ENCODE peak calls at places on chromosome 6, in nine cellular contexts. L, F, Y, H, W, Q, O, I and R are unnamed samples.

GRCh38 chr6:1311400-1312192 is at the start of gene FOXQ1:
- DNase-seq in L (peak), F (peak), Y (peak), H (peak), W (peak), Q (peak), O (peak), I (no peak), R (peak)

GRCh38 chr6:74899416-74899815 is 306.4 kb downstream of the COL12A1 start:
- DNase-seq in L (no peak), F (no peak), Y (peak), H (peak), W (no peak), Q (peak), O (no peak), I (no peak), R (no peak)

GRCh38 chr6:90369651-90370050 is 73.0 kb upstream of the BACH2 start:
- DNase-seq in L (no peak), F (no peak), Y (no peak), H (no peak), W (no peak), Q (peak), O (no peak), I (no peak), R (no peak)

GRCh38 chr6:72944660-72945059 is 280.6 kb downstream of the KHDC1L start:
- DNase-seq in L (no peak), F (no peak), Y (no peak), H (no peak), W (no peak), Q (no peak), O (no peak), I (no peak), R (no peak)

GRCh38 chr6:155936551-155936950 is 480.9 kb upstream of the NOX3 start:
- DNase-seq in L (no peak), F (no peak), Y (no peak), H (peak), W (no peak), Q (peak), O (no peak), I (no peak), R (no peak)

GRCh38 chr6:73565767-73566485 is 45.1 kb upstream of the EEF1A1 start:
- DNase-seq in L (no peak), F (no peak), Y (peak), H (no peak), W (peak), Q (peak), O (no peak), I (no peak), R (no peak)

GRCh38 chr6:23983691-23984090 is 142.3 kb upstream of the NRSN1 start:
- DNase-seq in L (no peak), F (no peak), Y (no peak), H (no peak), W (peak), Q (no peak), O (no peak), I (no peak), R (no peak)

GRCh38 chr6:89797317-89797716 is 22.3 kb downstream of the MDN1 start:
- DNase-seq in L (no peak), F (no peak), Y (no peak), H (no peak), W (no peak), Q (peak), O (no peak), I (peak), R (no peak)

GRCh38 chr6:84618836-84619235 is 145.6 kb downstream of the TBX18 start:
- DNase-seq in L (no peak), F (no peak), Y (peak), H (peak), W (peak), Q (peak), O (no peak), I (no peak), R (no peak)

GRCh38 chr6:44920952-44921491 is 407.1 kb upstream of the RUNX2 start:
- DNase-seq in L (no peak), F (no peak), Y (no peak), H (no peak), W (no peak), Q (peak), O (no peak), I (no peak), R (no peak)

GRCh38 chr6:44918893-44919292 is 409.2 kb upstream of the RUNX2 start:
- DNase-seq in L (no peak), F (no peak), Y (no peak), H (peak), W (no peak), Q (peak), O (no peak), I (no peak), R (no peak)

GRCh38 chr6:44925100-44925739 is 402.9 kb upstream of the RUNX2 start:
- DNase-seq in L (no peak), F (no peak), Y (peak), H (peak), W (no peak), Q (peak), O (peak), I (no peak), R (no peak)

GRCh38 chr6:44923416-44923815 is 404.7 kb upstream of the RUNX2 start:
- DNase-seq in L (no peak), F (no peak), Y (no peak), H (no peak), W (no peak), Q (no peak), O (no peak), I (no peak), R (no peak)

DNA sequence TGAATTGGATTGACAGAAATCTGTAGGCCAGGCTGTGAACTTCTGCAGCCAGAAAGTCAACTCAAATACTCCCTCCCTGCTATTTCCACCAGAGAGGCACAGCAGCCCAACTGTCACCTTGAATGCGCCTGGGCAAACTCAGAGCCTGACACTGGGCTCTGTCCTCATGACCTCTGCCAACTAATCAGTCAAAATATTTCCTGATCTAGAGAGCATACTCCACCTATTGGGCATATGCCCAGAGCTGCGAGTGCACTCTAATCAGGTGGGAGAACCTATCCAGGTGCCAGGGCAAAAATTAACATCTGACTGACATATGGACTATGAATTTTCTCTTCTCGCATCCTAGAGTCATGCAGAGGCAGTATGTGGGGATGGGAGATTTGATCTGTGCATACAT is 406.3 kb upstream of the RUNX2 start:
- DNase-seq in L (no peak), F (no peak), Y (no peak), H (no peak), W (no peak), Q (no peak), O (peak), I (no peak), R (peak)
- TF ChIP-seq CTCF in L (no peak), F (no peak), Y (no peak), H (no peak), W (no peak), Q (no peak), O (no peak), I (no peak), R (no peak)

DNA sequence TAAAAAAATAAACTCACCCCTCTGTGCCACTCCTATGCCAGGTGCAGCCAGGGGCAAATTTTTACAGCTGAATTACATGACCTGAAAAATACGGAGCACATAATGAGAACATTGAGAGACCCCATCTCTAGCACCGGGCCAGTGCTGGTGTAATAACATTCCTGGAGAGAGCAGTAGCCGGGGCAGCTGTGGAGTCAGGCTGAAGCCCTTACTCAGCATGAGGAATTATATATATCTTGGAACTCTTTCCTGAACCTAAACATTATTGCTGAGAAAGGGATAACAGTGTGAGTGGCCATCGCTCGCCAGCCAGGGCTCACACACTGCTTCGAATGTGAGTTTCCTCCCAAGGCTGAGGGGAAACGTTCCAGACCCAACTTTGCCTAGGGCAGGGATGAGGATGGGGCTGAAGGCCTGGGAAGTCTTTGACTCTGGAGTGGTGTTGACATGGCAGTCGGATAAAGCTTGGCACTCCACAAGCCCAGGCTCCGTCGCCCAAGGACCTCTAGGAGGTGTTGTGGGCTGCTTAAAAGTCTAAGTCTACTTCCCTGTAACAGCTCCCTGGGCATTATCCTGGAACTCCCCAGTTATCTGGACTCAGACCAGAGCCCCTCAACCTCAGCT is 269.8 kb downstream of the CDC5L start:
- DNase-seq in L (no peak), F (no peak), Y (no peak), H (peak), W (peak), Q (peak), O (no peak), I (no peak), R (no peak)
- TF ChIP-seq CTCF in L (no peak), F (no peak), Y (no peak), H (no peak), W (no peak), Q (peak), O (no peak), I (no peak), R (no peak)

GRCh38 chr6:139173172-139173571 is 38.3 kb downstream of the HECA start:
- DNase-seq in L (no peak), F (no peak), Y (no peak), H (no peak), W (no peak), Q (no peak), O (no peak), I (no peak), R (no peak)
- TF ChIP-seq CTCF in L (no peak), F (no peak), Y (no peak), H (no peak), W (no peak), Q (no peak), O (no peak), I (no peak), R (no peak)

DNA sequence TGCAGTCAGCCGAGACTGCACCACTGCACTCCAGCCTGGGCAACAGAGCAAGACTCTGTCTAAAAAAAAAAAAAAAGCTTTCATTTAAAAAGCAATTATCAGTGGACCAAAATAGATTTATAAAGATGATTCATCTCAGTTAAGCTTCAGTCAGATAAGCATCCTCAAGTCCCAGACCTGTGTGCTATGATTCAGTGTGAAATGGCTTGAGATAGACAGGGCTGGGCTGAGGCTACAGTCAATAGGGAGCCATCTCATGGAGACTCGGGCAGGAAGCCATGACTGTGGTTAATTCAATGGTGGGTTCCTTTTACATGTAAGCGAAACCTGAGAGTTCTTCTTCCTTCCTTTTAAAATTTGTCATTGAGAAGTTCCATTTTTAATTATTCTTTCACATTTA is 276.0 kb downstream of the TFAP2A start:
- DNase-seq in L (no peak), F (no peak), Y (peak), H (no peak), W (no peak), Q (peak), O (no peak), I (no peak), R (no peak)
- TF ChIP-seq CTCF in L (no peak), F (no peak), Y (no peak), H (no peak), W (no peak), Q (no peak), O (no peak), I (no peak), R (no peak)

GRCh38 chr6:57075092-57075491 is 14.9 kb upstream of the ZNF451 start:
- DNase-seq in L (no peak), F (no peak), Y (no peak), H (no peak), W (no peak), Q (no peak), O (no peak), I (no peak), R (no peak)
- TF ChIP-seq CTCF in L (no peak), F (no peak), Y (peak), H (no peak), W (no peak), Q (no peak), O (no peak), I (no peak), R (no peak)

GRCh38 chr6:30821862-30822784 is 62.2 kb upstream of the DDR1 start:
- DNase-seq in L (no peak), F (no peak), Y (peak), H (peak), W (peak), Q (peak), O (peak), I (no peak), R (no peak)
- TF ChIP-seq CTCF in L (peak), F (no peak), Y (peak), H (peak), W (peak), Q (peak), O (peak), I (no peak), R (no peak)